ENCODE peak calls at places on chromosomes 4 and X, in eight cellular contexts. One of them, this sample, is unnamed.

GRCh38 chrX:72003811-72004750 is 93.4 kb downstream of the NHSL2 start:
- DNase-seq in MCF 10A: no peak
- DNase-seq in astrocyte: peak; percentile 68
- DNase-seq in T follicular helper cell: no peak
- DNase-seq in anterior cingulate cortex: peak; percentile 1
- DNase-seq in T-helper 9 cell: no peak
- DNase-seq in neural crest cell: no peak
- DNase-seq in T-helper 1 cell: no peak
- DNase-seq in this sample: peak; percentile 31

GRCh38 chr4:43243433-43244116 is 351.1 kb downstream of the GRXCR1 start:
- DNase-seq in MCF 10A: no peak
- DNase-seq in astrocyte: no peak
- DNase-seq in neural crest cell: no peak
- DNase-seq in T-helper 9 cell: no peak
- DNase-seq in anterior cingulate cortex: no peak
- DNase-seq in T-helper 1 cell: no peak
- DNase-seq in T follicular helper cell: no peak
- DNase-seq in this sample: no peak

GRCh38 chr4:39044947-39045734 is 12.9 kb upstream of the TMEM156 start:
- DNase-seq in T-helper 9 cell: no peak
- DNase-seq in anterior cingulate cortex: no peak
- DNase-seq in T follicular helper cell: no peak
- DNase-seq in astrocyte: no peak
- DNase-seq in neural crest cell: peak; percentile 35
- DNase-seq in MCF 10A: peak; percentile 39
- DNase-seq in T-helper 1 cell: no peak
- DNase-seq in this sample: peak; percentile 32

GRCh38 chr4:25908491-25908901 is 5.5 kb upstream of the SMIM20 start:
- DNase-seq in T follicular helper cell: no peak
- DNase-seq in neural crest cell: peak; percentile 16
- DNase-seq in T-helper 1 cell: no peak
- DNase-seq in astrocyte: peak; percentile 96
- DNase-seq in MCF 10A: peak; percentile 91
- DNase-seq in anterior cingulate cortex: no peak
- DNase-seq in T-helper 9 cell: no peak
- DNase-seq in this sample: no peak

GRCh38 chrX:54481751-54482150 is 14.3 kb downstream of the FGD1 start:
- DNase-seq in T-helper 9 cell: no peak
- DNase-seq in anterior cingulate cortex: no peak
- DNase-seq in neural crest cell: no peak
- DNase-seq in T-helper 1 cell: no peak
- DNase-seq in T follicular helper cell: no peak
- DNase-seq in astrocyte: no peak
- DNase-seq in MCF 10A: no peak
- DNase-seq in this sample: no peak

GRCh38 chrX:37818031-37818430 is 29.3 kb downstream of the DYNLT3 start:
- DNase-seq in anterior cingulate cortex: no peak
- DNase-seq in T-helper 1 cell: no peak
- DNase-seq in MCF 10A: no peak
- DNase-seq in T-helper 9 cell: no peak
- DNase-seq in astrocyte: no peak
- DNase-seq in neural crest cell: no peak
- DNase-seq in T follicular helper cell: no peak
- DNase-seq in this sample: no peak

GRCh38 chrX:150489359-150490015 is 78.9 kb upstream of the MTM1 start:
- DNase-seq in anterior cingulate cortex: no peak
- DNase-seq in T-helper 9 cell: no peak
- DNase-seq in astrocyte: peak; percentile 32
- DNase-seq in T follicular helper cell: no peak
- DNase-seq in neural crest cell: no peak
- DNase-seq in T-helper 1 cell: no peak
- DNase-seq in MCF 10A: no peak
- DNase-seq in this sample: no peak

GRCh38 chrX:107563851-107564250 is 64.5 kb upstream of the PRPS1 start:
- DNase-seq in MCF 10A: no peak
- DNase-seq in T-helper 9 cell: no peak
- DNase-seq in neural crest cell: no peak
- DNase-seq in astrocyte: no peak
- DNase-seq in anterior cingulate cortex: no peak
- DNase-seq in T follicular helper cell: no peak
- DNase-seq in T-helper 1 cell: no peak
- DNase-seq in this sample: no peak

GRCh38 chr4:20809796-20810195 is 109.5 kb downstream of the PACRGL start:
- DNase-seq in astrocyte: no peak
- DNase-seq in neural crest cell: no peak
- DNase-seq in T follicular helper cell: no peak
- DNase-seq in T-helper 1 cell: no peak
- DNase-seq in MCF 10A: peak; percentile 90
- DNase-seq in anterior cingulate cortex: no peak
- DNase-seq in T-helper 9 cell: no peak
- DNase-seq in this sample: no peak

GRCh38 chr4:25755911-25756310 is 100.3 kb downstream of the SLC34A2 start:
- DNase-seq in neural crest cell: no peak
- DNase-seq in anterior cingulate cortex: no peak
- DNase-seq in MCF 10A: no peak
- DNase-seq in astrocyte: no peak
- DNase-seq in T follicular helper cell: no peak
- DNase-seq in T-helper 1 cell: no peak
- DNase-seq in T-helper 9 cell: no peak
- DNase-seq in this sample: no peak

GRCh38 chr4:73870778-73871177 is 1.6 kb downstream of the CXCL1 start:
- DNase-seq in anterior cingulate cortex: no peak
- DNase-seq in T follicular helper cell: no peak
- DNase-seq in T-helper 1 cell: no peak
- DNase-seq in T-helper 9 cell: no peak
- DNase-seq in astrocyte: no peak
- DNase-seq in neural crest cell: no peak
- DNase-seq in MCF 10A: no peak
- DNase-seq in this sample: no peak

GRCh38 chrX:15525664-15526416 is 25.2 kb downstream of the BMX start:
- DNase-seq in anterior cingulate cortex: no peak
- DNase-seq in T-helper 1 cell: no peak
- DNase-seq in neural crest cell: no peak
- DNase-seq in T follicular helper cell: no peak
- DNase-seq in T-helper 9 cell: no peak
- DNase-seq in MCF 10A: peak; percentile 12
- DNase-seq in astrocyte: no peak
- DNase-seq in this sample: no peak

GRCh38 chr4:8856835-8857590 is 14.6 kb downstream of the HMX1 start:
- DNase-seq in astrocyte: no peak
- DNase-seq in anterior cingulate cortex: no peak
- DNase-seq in neural crest cell: no peak
- DNase-seq in T-helper 1 cell: no peak
- DNase-seq in T follicular helper cell: no peak
- DNase-seq in MCF 10A: no peak
- DNase-seq in T-helper 9 cell: no peak
- DNase-seq in this sample: no peak

GRCh38 chr4:779555-779954 is 46.4 kb downstream of the CPLX1 start:
- DNase-seq in T follicular helper cell: no peak
- DNase-seq in anterior cingulate cortex: no peak
- DNase-seq in astrocyte: no peak
- DNase-seq in neural crest cell: no peak
- DNase-seq in MCF 10A: no peak
- DNase-seq in T-helper 9 cell: no peak
- DNase-seq in T-helper 1 cell: no peak
- DNase-seq in this sample: no peak

This sample was measured in body of pancreas.